ENCODE peak calls at places on chromosomes 11 and 22, in seven cellular contexts. X is lower lobe of right lung, S is adrenal gland, K is CD14-positive monocyte, G is neural progenitor cell, D is IMR-90, R is heart right ventricle. N is an unnamed sample.

GRCh38 chr11:62141111-62142042 is 17.6 kb downstream of the INCENP start:
- DNase-seq in S (peak), X (no peak), K (no peak), R (no peak), G (no peak), D (no peak), N (no peak)

GRCh38 chr11:69292221-69292648 is 1.7 kb upstream of the MYEOV start:
- DNase-seq in S (no peak), G (peak), R (peak), X (peak), K (no peak), D (no peak), N (peak)

GRCh38 chr11:18790820-18791174 is 801 bp downstream of the PTPN5 start:
- DNase-seq in G (no peak), R (no peak), X (no peak), S (no peak), D (no peak), K (no peak), N (no peak)

GRCh38 chr11:104776501-104777170 is 121.6 kb downstream of the CASP12 start:
- DNase-seq in K (no peak), R (no peak), X (no peak), G (no peak), D (peak), S (no peak), N (no peak)

GRCh38 chr11:368414-369335 is 624 bp upstream of the B4GALNT4 start:
- DNase-seq in R (no peak), K (peak), X (peak), D (peak), G (peak), S (no peak), N (no peak)

GRCh38 chr22:19122752-19123492 is 710 bp upstream of the DGCR2 start:
- DNase-seq in D (peak), R (no peak), S (no peak), X (no peak), K (no peak), G (no peak), N (no peak)

GRCh38 chr22:37370306-37370979 is 56.8 kb downstream of the ELFN2 start:
- DNase-seq in R (peak), K (peak), G (no peak), D (no peak), S (no peak), X (peak), N (no peak)

GRCh38 chr22:46078241-46079092 is 71.9 kb upstream of the PPARA start:
- DNase-seq in G (no peak), X (peak), D (no peak), S (peak), K (no peak), R (peak), N (no peak)

GRCh38 chr11:33445761-33446161 is 188.6 kb downstream of the HIPK3 start:
- DNase-seq in R (no peak), X (no peak), K (no peak), D (peak), G (no peak), S (no peak), N (no peak)

GRCh38 chr22:41575533-41575932 is 14.1 kb downstream of the PMM1 start:
- DNase-seq in S (no peak), X (no peak), D (no peak), R (no peak), G (no peak), K (no peak), N (no peak)

GRCh38 chr22:46079861-46080821 is 70.2 kb upstream of the PPARA start:
- DNase-seq in K (no peak), R (peak), X (peak), G (no peak), D (no peak), S (no peak), N (no peak)

GRCh38 chr11:102230186-102230585 is 87.1 kb upstream of the BIRC3 start:
- DNase-seq in D (no peak), R (no peak), G (no peak), S (no peak), X (no peak), K (no peak), N (no peak)

GRCh38 chr11:2535673-2536439 is 91.0 kb downstream of the KCNQ1 start:
- DNase-seq in X (peak), R (peak), D (no peak), S (no peak), K (peak), G (no peak), N (no peak)

GRCh38 chr11:57735655-57736298 is 5.5 kb upstream of the SELENOH start:
- DNase-seq in D (no peak), R (no peak), X (no peak), S (no peak), G (no peak), K (no peak), N (no peak)

GRCh38 chr11:73087730-73088129 is 54.4 kb downstream of the FCHSD2 start:
- DNase-seq in X (no peak), G (no peak), D (peak), S (no peak), R (no peak), K (no peak), N (no peak)

GRCh38 chr11:67266424-67267187 is at the start of gene GRK2:
- DNase-seq in S (peak), X (peak), R (peak), D (peak), K (peak), G (peak), N (peak)

GRCh38 chr11:65427691-65428577 is 5.3 kb downstream of the NEAT1 start:
- DNase-seq in R (no peak), S (peak), X (no peak), D (peak), K (peak), G (no peak), N (no peak)

GRCh38 chr11:99687320-99687719 is 666.6 kb downstream of the CNTN5 start:
- DNase-seq in R (no peak), X (no peak), S (no peak), G (no peak), D (no peak), K (no peak), N (no peak)

GRCh38 chr22:25764270-25765015 is 22.5 kb downstream of the MYO18B start:
- DNase-seq in G (peak), R (no peak), X (no peak), S (no peak), D (no peak), K (no peak), N (no peak)

GRCh38 chr11:74311352-74311926 is at the start of gene P4HA3:
- DNase-seq in S (peak), G (peak), R (peak), K (peak), D (peak), X (peak), N (peak)

GRCh38 chr11:75474240-75474639 is 41.2 kb upstream of the KLHL35 start:
- DNase-seq in X (no peak), R (no peak), K (no peak), S (no peak), D (peak), G (no peak), N (no peak)

GRCh38 chr11:251550-251949 is 14.8 kb downstream of the PSMD13 start:
- DNase-seq in D (no peak), X (no peak), G (no peak), R (no peak), S (no peak), K (no peak), N (no peak)

GRCh38 chr11:93591247-93591898 is 48.2 kb upstream of the SMCO4 start:
- DNase-seq in S (no peak), R (no peak), X (no peak), D (peak), K (peak), G (no peak), N (no peak)

GRCh38 chr22:40506762-40507161 is 129.8 kb downstream of the MRTFA start:
- DNase-seq in G (no peak), D (no peak), K (no peak), X (no peak), R (no peak), S (no peak), N (no peak)

GRCh38 chr11:102332611-102332994 is 14.4 kb upstream of the BIRC2 start:
- DNase-seq in S (no peak), R (no peak), G (no peak), K (no peak), D (no peak), X (no peak), N (no peak)

GRCh38 chr11:29063630-29064361 is 953.0 kb downstream of the KCNA4 start:
- DNase-seq in R (no peak), D (peak), G (no peak), S (no peak), X (no peak), K (no peak), N (no peak)

GRCh38 chr11:57792060-57792541 is 30.5 kb downstream of the CTNND1 start:
- DNase-seq in D (peak), G (no peak), S (peak), K (peak), X (peak), R (peak), N (peak)

GRCh38 chr11:3609416-3610265 is 32.2 kb downstream of the ART5 start:
- DNase-seq in D (peak), X (no peak), G (peak), R (no peak), K (no peak), S (no peak), N (peak)

GRCh38 chr22:30201970-30202369 is 44.6 kb downstream of the LIF start:
- DNase-seq in S (no peak), G (no peak), K (no peak), R (no peak), D (peak), X (no peak), N (no peak)

GRCh38 chr11:100684101-100685065 is 2.7 kb upstream of the ARHGAP42 start:
- DNase-seq in R (no peak), G (no peak), D (no peak), K (no peak), X (no peak), S (no peak), N (peak)

GRCh38 chr11:126080206-126080941 is 17.7 kb upstream of the CDON start:
- DNase-seq in K (no peak), X (no peak), R (no peak), S (no peak), D (no peak), G (peak), N (no peak)

GRCh38 chr11:45518853-45519545 is 146.4 kb downstream of the CHST1 start:
- DNase-seq in S (no peak), X (no peak), D (no peak), K (no peak), R (no peak), G (no peak), N (no peak)

GRCh38 chr11:7672276-7672959 is 882 bp downstream of the CYB5R2 start:
- DNase-seq in G (no peak), R (no peak), K (no peak), X (no peak), D (no peak), S (no peak), N (peak)

GRCh38 chr22:40436460-40437431 is 66.4 kb downstream of the SGSM3 start:
- DNase-seq in S (no peak), X (no peak), R (no peak), G (peak), K (peak), D (peak), N (peak)

GRCh38 chr11:44270403-44271192 is 39.3 kb downstream of the ALX4 start:
- DNase-seq in R (no peak), K (no peak), X (no peak), S (no peak), D (no peak), G (no peak), N (no peak)

GRCh38 chr11:9096427-9096826 is 5.0 kb upstream of the SCUBE2 start:
- DNase-seq in G (no peak), D (no peak), X (no peak), R (no peak), K (no peak), S (no peak), N (no peak)

GRCh38 chr11:9092085-9092484 is 686 bp upstream of the SCUBE2 start:
- DNase-seq in R (no peak), S (no peak), D (no peak), K (no peak), G (no peak), X (no peak), N (peak)

GRCh38 chr11:9092846-9093778 is 1.7 kb upstream of the SCUBE2 start:
- DNase-seq in R (no peak), S (no peak), K (no peak), G (no peak), D (no peak), X (no peak), N (peak)

GRCh38 chr11:9094420-9094819 is 3.0 kb upstream of the SCUBE2 start:
- DNase-seq in D (no peak), R (no peak), K (no peak), X (no peak), G (no peak), S (no peak), N (no peak)

DNA sequence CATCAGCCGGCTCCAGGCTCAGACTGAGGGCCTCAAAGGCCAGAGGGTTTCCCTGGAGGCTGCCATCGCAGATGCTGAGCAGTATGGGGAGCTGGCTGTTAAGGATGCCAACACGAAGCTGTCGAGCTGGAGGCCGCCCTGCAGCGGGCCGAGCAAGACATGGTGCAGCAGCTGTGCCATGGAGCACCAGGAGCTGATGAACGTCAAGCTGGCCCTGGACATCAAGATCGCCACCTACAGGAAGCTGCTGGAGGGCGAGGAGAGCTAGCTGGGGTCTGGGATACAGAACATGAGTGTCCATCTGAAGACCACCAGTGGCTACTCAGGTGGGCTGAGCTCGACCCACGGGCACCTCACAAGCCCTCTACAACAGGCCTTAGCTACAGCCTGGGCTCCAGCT is 4.0 kb upstream of the SCUBE2 start:
- DNase-seq in G (no peak), X (no peak), S (no peak), D (no peak), R (no peak), K (no peak), N (no peak)
- TF ChIP-seq CTCF in G (peak), X (peak), S (no peak), D (peak), R (no peak), K (peak), N (peak)

DNA sequence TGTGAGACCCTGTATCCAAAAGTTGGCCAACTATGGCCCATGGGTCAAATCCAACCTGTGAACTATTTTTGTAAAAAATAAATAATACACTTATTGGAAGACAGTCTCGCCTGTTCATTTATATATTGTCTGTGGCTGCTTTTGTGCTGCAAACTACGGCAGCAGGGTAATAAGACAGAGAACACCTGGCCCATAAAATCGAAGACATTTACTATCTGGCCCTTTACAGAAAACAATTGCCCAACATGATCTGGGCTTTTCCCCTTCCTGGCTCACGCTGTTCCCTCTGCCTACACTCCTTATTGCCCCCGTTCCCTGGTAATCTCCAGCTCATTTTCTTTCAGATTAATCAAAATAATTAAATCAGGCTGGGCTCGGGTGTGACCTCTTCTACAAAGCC is 5.6 kb downstream of the PLAAT2 start:
- DNase-seq in K (no peak), R (no peak), D (no peak), S (no peak), X (no peak), G (no peak), N (no peak)
- TF ChIP-seq CTCF in K (no peak), R (no peak), D (no peak), S (no peak), X (no peak), G (no peak), N (no peak)

GRCh38 chr11:115869780-115870431 is 365.7 kb upstream of the CADM1 start:
- DNase-seq in K (peak), R (no peak), X (no peak), D (peak), G (peak), S (no peak), N (peak)
- TF ChIP-seq CTCF in K (peak), R (peak), X (peak), D (peak), G (peak), S (no peak), N (peak)

DNA sequence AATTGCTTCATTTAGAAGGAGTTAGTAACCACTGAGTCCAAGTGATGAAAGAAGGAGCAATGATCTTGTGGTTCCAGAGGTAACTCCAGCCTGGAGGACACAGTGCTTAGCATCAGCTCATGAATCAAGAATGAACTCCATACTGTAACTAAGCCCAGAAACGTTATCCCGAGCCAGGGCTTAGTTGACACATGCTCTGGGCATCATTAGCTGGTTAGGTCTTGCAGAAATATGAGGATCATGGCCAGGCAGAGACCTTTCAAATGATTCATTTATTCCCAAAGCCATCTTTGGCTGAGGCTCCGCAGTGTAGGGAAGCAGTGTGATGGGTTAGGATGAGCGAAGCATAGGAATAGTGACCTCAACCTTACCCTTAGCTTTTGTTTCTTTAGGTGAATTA is 277.4 kb downstream of the FAM76B start:
- DNase-seq in D (peak), R (no peak), K (no peak), S (peak), X (no peak), G (no peak), N (no peak)
- TF ChIP-seq CTCF in D (no peak), R (no peak), K (no peak), S (no peak), X (no peak), G (no peak), N (no peak)

GRCh38 chr11:77473801-77474508 is at the start of gene PAK1:
- DNase-seq in K (peak), X (peak), G (peak), S (peak), D (peak), R (peak), N (peak)
- TF ChIP-seq CTCF in K (no peak), X (peak), G (peak), S (peak), D (peak), R (peak), N (no peak)

N was measured in GM20000.